ENCODE peak calls at places on chromosome 1, in six cellular contexts. K is neuronal stem cell, E is H9, W is H1, R is IMR-90, P is mesenchymal stem cell. M is an unnamed sample.

GRCh38 chr1:73205294-73205973 is 923.1 kb upstream of the NEGR1 start:
- DNase-seq in K (no peak), E (peak), W (no peak), R (no peak), P (no peak), M (peak)

GRCh38 chr1:155196103-155196892 is 11.4 kb downstream of the THBS3 start:
- DNase-seq in K (peak), E (peak), W (no peak), R (no peak), P (no peak), M (no peak)

GRCh38 chr1:110255388-110255787 is 45.3 kb downstream of the KCNC4 start:
- DNase-seq in K (peak), E (peak), W (no peak), R (no peak), P (no peak), M (no peak)

GRCh38 chr1:230139741-230140140 is 72.7 kb downstream of the GALNT2 start:
- DNase-seq in K (no peak), E (no peak), W (no peak), R (peak), P (peak), M (peak)

GRCh38 chr1:115327270-115327669 is 10.8 kb downstream of the NGF start:
- DNase-seq in K (no peak), E (no peak), W (no peak), R (no peak), P (no peak), M (no peak)

GRCh38 chr1:236451796-236452373 is 57.8 kb downstream of the EDARADD start:
- DNase-seq in K (no peak), E (peak), W (peak), R (no peak), P (no peak), M (peak)

GRCh38 chr1:44855742-44856141 is 12.7 kb upstream of the PTCH2 start:
- DNase-seq in K (no peak), E (no peak), W (no peak), R (no peak), P (no peak), M (no peak)

GRCh38 chr1:214124281-214124805 is 136.6 kb downstream of the PROX1 start:
- DNase-seq in K (no peak), E (no peak), W (no peak), R (no peak), P (peak), M (no peak)

GRCh38 chr1:241715956-241716355 is 63.9 kb downstream of the WDR64 start:
- DNase-seq in K (no peak), E (no peak), W (no peak), R (no peak), P (no peak), M (no peak)

GRCh38 chr1:159843459-159843858 is 16.8 kb downstream of the SLAMF8 start:
- DNase-seq in K (no peak), E (no peak), W (no peak), R (no peak), P (no peak), M (no peak)

GRCh38 chr1:107748529-107748928 is 216.5 kb downstream of the VAV3 start:
- DNase-seq in K (no peak), E (no peak), W (no peak), R (peak), P (no peak), M (peak)

GRCh38 chr1:29415156-29415830 is 179.0 kb downstream of the PTPRU start:
- DNase-seq in K (no peak), E (peak), W (no peak), R (no peak), P (no peak), M (no peak)

GRCh38 chr1:51850420-51851297 is 27.9 kb downstream of the NRDC start:
- DNase-seq in K (no peak), E (no peak), W (no peak), R (no peak), P (no peak), M (no peak)

GRCh38 chr1:221487781-221488520 is 253.9 kb downstream of the DUSP10 start:
- DNase-seq in K (no peak), E (no peak), W (no peak), R (peak), P (peak), M (no peak)

GRCh38 chr1:39818482-39818881 is 29.8 kb upstream of the BMP8B start:
- DNase-seq in K (no peak), E (no peak), W (no peak), R (no peak), P (no peak), M (no peak)

GRCh38 chr1:45012639-45013278 is 705 bp downstream of the UROD start:
- DNase-seq in K (peak), E (peak), W (no peak), R (peak), P (peak), M (peak)

GRCh38 chr1:56322211-56322610 is 257.2 kb downstream of the PLPP3 start:
- DNase-seq in K (no peak), E (no peak), W (no peak), R (peak), P (no peak), M (peak)

GRCh38 chr1:44650159-44650831 is 24.0 kb downstream of the TMEM53 start:
- DNase-seq in K (peak), E (peak), W (no peak), R (no peak), P (no peak), M (no peak)

GRCh38 chr1:48039088-48040049 is 42.2 kb upstream of the TRABD2B start:
- DNase-seq in K (no peak), E (no peak), W (no peak), R (peak), P (no peak), M (no peak)

GRCh38 chr1:155003227-155003765 is 694 bp downstream of the ZBTB7B start:
- DNase-seq in K (no peak), E (peak), W (no peak), R (no peak), P (peak), M (no peak)

GRCh38 chr1:191671236-191671635 is 487.0 kb upstream of the RGS18 start:
- DNase-seq in K (no peak), E (no peak), W (no peak), R (peak), P (peak), M (no peak)

GRCh38 chr1:14580986-14581385 is 17.5 kb upstream of the KAZN start:
- DNase-seq in K (no peak), E (no peak), W (no peak), R (no peak), P (no peak), M (no peak)

GRCh38 chr1:93905734-93906133 is 3.5 kb downstream of the GCLM start:
- DNase-seq in K (no peak), E (no peak), W (no peak), R (peak), P (peak), M (peak)

GRCh38 chr1:200968469-200969410 is 54.8 kb downstream of the KIF21B start:
- DNase-seq in K (no peak), E (no peak), W (no peak), R (peak), P (peak), M (no peak)

GRCh38 chr1:201184734-201185453 is 5.7 kb upstream of the IGFN1 start:
- DNase-seq in K (peak), E (peak), W (no peak), R (peak), P (peak), M (peak)

GRCh38 chr1:150579110-150579954 is at the start of gene MCL1:
- DNase-seq in K (peak), E (peak), W (peak), R (peak), P (peak), M (peak)

GRCh38 chr1:150576794-150577556 is 2.4 kb downstream of the MCL1 start:
- DNase-seq in K (no peak), E (no peak), W (no peak), R (peak), P (peak), M (peak)

GRCh38 chr1:150578278-150579109 is 916 bp downstream of the MCL1 start:
- DNase-seq in K (no peak), E (no peak), W (no peak), R (peak), P (peak), M (peak)

GRCh38 chr1:150576367-150576711 is 3.1 kb downstream of the MCL1 start:
- DNase-seq in K (no peak), E (no peak), W (no peak), R (no peak), P (no peak), M (no peak)

GRCh38 chr1:150577557-150578277 is 1.7 kb downstream of the MCL1 start:
- DNase-seq in K (no peak), E (no peak), W (no peak), R (peak), P (peak), M (no peak)
- H3K23ac ChIP-seq in K (no peak), E (no peak), W (no peak), R (peak), P (no peak), M (no peak)

GRCh38 chr1:7722670-7723012 is 48.5 kb upstream of the VAMP3 start:
- DNase-seq in K (no peak), E (no peak), W (no peak), R (no peak), P (no peak), M (no peak)

GRCh38 chr1:7726623-7727022 is 44.5 kb upstream of the VAMP3 start:
- DNase-seq in K (no peak), E (no peak), W (no peak), R (no peak), P (no peak), M (no peak)

GRCh38 chr1:7719468-7720104 is 51.5 kb upstream of the VAMP3 start:
- DNase-seq in K (no peak), E (no peak), W (no peak), R (no peak), P (no peak), M (no peak)

GRCh38 chr1:7717769-7718368 is 53.2 kb upstream of the VAMP3 start:
- DNase-seq in K (no peak), E (no peak), W (no peak), R (no peak), P (no peak), M (no peak)

GRCh38 chr1:7721940-7722669 is 49.0 kb upstream of the VAMP3 start:
- DNase-seq in K (no peak), E (no peak), W (no peak), R (no peak), P (no peak), M (no peak)
- H4K91ac ChIP-seq in K (no peak), E (no peak), W (no peak), R (no peak), P (no peak), M (no peak)

GRCh38 chr1:247332215-247332900 is 691 bp upstream of the ZNF496 start:
- DNase-seq in K (peak), E (no peak), W (no peak), R (peak), P (peak), M (peak)

GRCh38 chr1:247332901-247333361 is 1.3 kb upstream of the ZNF496 start:
- DNase-seq in K (no peak), E (no peak), W (no peak), R (peak), P (peak), M (no peak)

GRCh38 chr1:247330548-247331171 is 1.0 kb downstream of the ZNF496 start:
- DNase-seq in K (no peak), E (no peak), W (no peak), R (no peak), P (peak), M (no peak)

GRCh38 chr1:247331526-247332214 is at the start of gene ZNF496:
- DNase-seq in K (peak), E (peak), W (peak), R (peak), P (peak), M (peak)

GRCh38 chr1:247331172-247331525 is 518 bp downstream of the ZNF496 start:
- DNase-seq in K (peak), E (peak), W (no peak), R (peak), P (peak), M (peak)
- H3K23ac ChIP-seq in K (peak), E (no peak), W (no peak), R (no peak), P (peak), M (no peak)

GRCh38 chr1:175665628-175666027 is 77.8 kb downstream of the TNR start:
- DNase-seq in K (no peak), E (no peak), W (no peak), R (no peak), P (no peak), M (no peak)

GRCh38 chr1:175663991-175664390 is 79.4 kb downstream of the TNR start:
- DNase-seq in K (no peak), E (no peak), W (no peak), R (no peak), P (no peak), M (peak)
- H4K91ac ChIP-seq in K (no peak), E (no peak), W (no peak), R (no peak), P (no peak), M (no peak)

GRCh38 chr1:31688233-31688918 is 15.4 kb downstream of the COL16A1 start:
- DNase-seq in K (no peak), E (no peak), W (no peak), R (peak), P (no peak), M (no peak)
- H3K23ac ChIP-seq in K (no peak), E (no peak), W (no peak), R (peak), P (no peak), M (no peak)

GRCh38 chr1:33292726-33293340 is 28.1 kb downstream of the A3GALT2 start:
- DNase-seq in K (no peak), E (no peak), W (no peak), R (peak), P (no peak), M (no peak)

GRCh38 chr1:33288976-33289857 is 31.7 kb downstream of the A3GALT2 start:
- DNase-seq in K (no peak), E (no peak), W (no peak), R (no peak), P (no peak), M (no peak)

GRCh38 chr1:33294071-33295010 is 26.6 kb downstream of the A3GALT2 start:
- DNase-seq in K (no peak), E (no peak), W (no peak), R (no peak), P (no peak), M (no peak)

GRCh38 chr1:33286451-33287185 is 30.3 kb downstream of the ZNF362 start:
- DNase-seq in K (no peak), E (no peak), W (no peak), R (no peak), P (no peak), M (peak)

GRCh38 chr1:33289858-33290154 is 31.1 kb downstream of the A3GALT2 start:
- DNase-seq in K (no peak), E (no peak), W (no peak), R (no peak), P (no peak), M (no peak)
- H4K91ac ChIP-seq in K (no peak), E (no peak), W (no peak), R (no peak), P (no peak), M (no peak)

DNA sequence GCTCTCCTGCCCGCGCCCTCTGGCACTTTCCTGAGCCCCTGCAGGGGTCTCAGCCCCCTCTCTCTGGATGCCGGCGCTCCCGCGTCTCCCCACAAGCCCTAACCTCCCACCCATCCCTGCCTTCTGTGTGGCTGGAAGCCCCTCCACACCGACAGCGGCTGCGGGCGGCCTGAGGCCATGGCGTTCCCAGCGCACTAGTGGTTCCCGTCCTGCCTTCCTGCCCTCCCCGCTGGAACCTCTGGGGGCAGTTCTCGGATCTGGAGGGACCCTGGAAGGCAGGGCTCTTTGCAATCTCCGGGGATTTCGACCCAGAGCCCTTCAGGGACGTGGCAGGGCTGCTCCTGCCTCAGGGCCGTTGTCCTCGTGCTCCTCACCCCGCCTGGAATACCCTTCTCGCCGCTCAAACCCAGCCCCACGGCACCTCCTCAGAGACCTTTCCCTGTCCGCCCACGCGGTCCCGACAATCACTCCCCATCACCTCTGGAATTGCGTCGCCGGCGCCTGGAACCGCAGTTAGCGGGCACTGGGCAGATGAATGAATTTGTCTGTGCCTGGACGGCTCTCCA is 493 bp upstream of the ESPN start:
- DNase-seq in K (no peak), E (no peak), W (no peak), R (no peak), P (no peak), M (no peak)
- H3K23ac ChIP-seq in K (peak), E (no peak), W (no peak), R (no peak), P (no peak), M (no peak)

GRCh38 chr1:226581650-226582330 is 33.2 kb downstream of the STUM start:
- DNase-seq in K (no peak), E (no peak), W (no peak), R (no peak), P (no peak), M (no peak)

GRCh38 chr1:226580625-226581270 is 32.2 kb downstream of the STUM start:
- DNase-seq in K (no peak), E (no peak), W (no peak), R (no peak), P (no peak), M (no peak)

GRCh38 chr1:226586116-226586515 is 37.6 kb downstream of the STUM start:
- DNase-seq in K (no peak), E (no peak), W (no peak), R (no peak), P (no peak), M (no peak)

GRCh38 chr1:226586650-226587443 is 38.3 kb downstream of the STUM start:
- DNase-seq in K (no peak), E (no peak), W (no peak), R (no peak), P (no peak), M (no peak)

GRCh38 chr1:226584164-226584563 is 35.6 kb downstream of the STUM start:
- DNase-seq in K (no peak), E (no peak), W (no peak), R (no peak), P (no peak), M (no peak)
- H4K91ac ChIP-seq in K (no peak), E (no peak), W (no peak), R (no peak), P (no peak), M (no peak)

GRCh38 chr1:9586147-9586766 is 2.5 kb upstream of the TMEM201 start:
- DNase-seq in K (no peak), E (no peak), W (no peak), R (no peak), P (no peak), M (no peak)

GRCh38 chr1:9576903-9577302 is 11.8 kb upstream of the TMEM201 start:
- DNase-seq in K (no peak), E (no peak), W (no peak), R (no peak), P (no peak), M (no peak)

GRCh38 chr1:9577423-9577822 is 11.3 kb upstream of the TMEM201 start:
- DNase-seq in K (no peak), E (no peak), W (no peak), R (no peak), P (no peak), M (no peak)

DNA sequence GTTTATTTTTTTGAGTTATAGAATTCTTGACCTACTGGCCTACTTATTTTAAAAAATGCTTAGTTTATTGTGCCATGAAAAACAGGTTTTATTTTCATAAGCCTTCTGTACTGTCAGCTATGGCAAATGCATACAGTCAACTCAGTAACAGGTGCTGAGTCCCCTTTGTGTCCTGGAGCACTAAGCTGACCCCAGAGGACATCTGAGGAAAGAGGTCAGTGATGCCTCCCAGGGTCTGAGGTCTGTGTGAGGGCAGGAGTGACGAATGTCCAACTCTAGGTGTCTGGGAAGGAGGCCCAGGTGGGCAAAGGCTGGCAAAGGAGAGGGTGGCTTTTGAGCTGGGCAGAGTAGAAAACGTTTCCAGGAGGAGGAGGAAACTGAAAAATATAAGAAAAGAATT is 7.8 kb upstream of the TMEM201 start:
- DNase-seq in K (no peak), E (no peak), W (no peak), R (no peak), P (no peak), M (no peak)
- H3K23ac ChIP-seq in K (no peak), E (no peak), W (no peak), R (no peak), P (no peak), M (no peak)

M was measured in trophoblast cell.